ENCODE peak calls at places on chromosomes 6 and 20, in five cellular contexts. Y, R, V, N and M are unnamed samples.

GRCh38 chr6:29791786-29792122 is 35.9 kb upstream of the HLA-G start:
- DNase-seq in Y (no peak), R (no peak), V (no peak), N (no peak), M (no peak)

GRCh38 chr6:5260111-5260620 is 584 bp downstream of the LYRM4 start:
- DNase-seq in Y (peak; percentile 32), R (peak; percentile 44), V (peak; percentile 89), N (no peak), M (peak; percentile 77)

GRCh38 chr20:53788253-53789022 is 194.8 kb upstream of the ZNF217 start:
- DNase-seq in Y (no peak), R (no peak), V (no peak), N (no peak), M (no peak)

GRCh38 chr6:169583867-169584541 is 117.8 kb downstream of the WDR27 start:
- DNase-seq in Y (no peak), R (no peak), V (no peak), N (no peak), M (no peak)

GRCh38 chr6:16764188-16764950 is 3.1 kb upstream of the ATXN1 start:
- DNase-seq in Y (no peak), R (no peak), V (peak; percentile 44), N (no peak), M (no peak)

GRCh38 chr6:89660981-89661380 is 22.4 kb upstream of the LYRM2 start:
- DNase-seq in Y (no peak), R (no peak), V (no peak), N (no peak), M (no peak)

GRCh38 chr20:50992733-50993457 is 30.0 kb downstream of the KCNG1 start:
- DNase-seq in Y (no peak), R (no peak), V (peak; percentile 95), N (no peak), M (no peak)

GRCh38 chr6:75213112-75213511 is 7.3 kb upstream of the COL12A1 start:
- DNase-seq in Y (no peak), R (no peak), V (peak; percentile 38), N (no peak), M (no peak)

GRCh38 chr20:59935457-59936185 is 2.2 kb upstream of the SYCP2 start:
- DNase-seq in Y (no peak), R (no peak), V (no peak), N (no peak), M (no peak)

GRCh38 chr20:40463171-40463570 is 225.9 kb downstream of the MAFB start:
- DNase-seq in Y (no peak), R (no peak), V (no peak), N (no peak), M (peak; percentile 67)

GRCh38 chr6:134678436-134678889 is 271.4 kb downstream of the ALDH8A1 start:
- DNase-seq in Y (no peak), R (peak; percentile 45), V (no peak), N (peak; percentile 79), M (peak; percentile 58)

GRCh38 chr6:143099647-143100046 is 39.0 kb downstream of the AIG1 start:
- DNase-seq in Y (no peak), R (no peak), V (no peak), N (no peak), M (no peak)

GRCh38 chr6:167907837-167908681 is 81.3 kb downstream of the AFDN start:
- DNase-seq in Y (no peak), R (no peak), V (peak; percentile 22), N (no peak), M (no peak)

GRCh38 chr6:164008902-164009301 is 594.4 kb downstream of the QKI start:
- DNase-seq in Y (no peak), R (no peak), V (no peak), N (no peak), M (no peak)

GRCh38 chr6:154822947-154823558 is 89.8 kb downstream of the SCAF8 start:
- DNase-seq in Y (no peak), R (no peak), V (no peak), N (no peak), M (no peak)

GRCh38 chr6:83057705-83058321 is 7.8 kb downstream of the UBE3D start:
- DNase-seq in Y (no peak), R (no peak), V (peak; percentile 72), N (no peak), M (no peak)

GRCh38 chr6:49264909-49265308 is 198.1 kb downstream of the MMUT start:
- DNase-seq in Y (no peak), R (no peak), V (no peak), N (no peak), M (no peak)

GRCh38 chr6:99016355-99016754 is 68.6 kb upstream of the FBXL4 start:
- DNase-seq in Y (no peak), R (no peak), V (no peak), N (no peak), M (no peak)

GRCh38 chr6:170074435-170074834 is 216.4 kb downstream of the DLL1 start:
- DNase-seq in Y (no peak), R (no peak), V (no peak), N (no peak), M (no peak)

GRCh38 chr6:23349521-23350147 is 776.4 kb upstream of the NRSN1 start:
- DNase-seq in Y (peak; percentile 68), R (no peak), V (no peak), N (no peak), M (no peak)

GRCh38 chr20:14337400-14338171 is at the start of gene FLRT3:
- DNase-seq in Y (peak; percentile 78), R (peak; percentile 26), V (peak; percentile 93), N (peak; percentile 68), M (peak; percentile 80)

GRCh38 chr6:55997223-55997874 is 122.0 kb upstream of the BMP5 start:
- DNase-seq in Y (no peak), R (no peak), V (no peak), N (no peak), M (peak; percentile 55)

GRCh38 chr6:82363368-82364086 is at the start of gene TPBG:
- DNase-seq in Y (peak; percentile 62), R (peak; percentile 42), V (peak; percentile 96), N (peak; percentile 69), M (peak; percentile 42)

GRCh38 chr6:166025149-166025898 is 142.3 kb downstream of the TBXT start:
- DNase-seq in Y (no peak), R (peak; percentile 39), V (no peak), N (no peak), M (no peak)

GRCh38 chr6:97645757-97646156 is 362.7 kb upstream of the MMS22L start:
- DNase-seq in Y (no peak), R (no peak), V (no peak), N (no peak), M (no peak)

GRCh38 chr6:139154885-139155547 is 20.1 kb downstream of the HECA start:
- DNase-seq in Y (no peak), R (no peak), V (no peak), N (no peak), M (no peak)

GRCh38 chr6:139152088-139152891 is 17.4 kb downstream of the HECA start:
- DNase-seq in Y (no peak), R (no peak), V (no peak), N (no peak), M (no peak)

GRCh38 chr6:139152892-139153271 is 18.0 kb downstream of the HECA start:
- DNase-seq in Y (no peak), R (no peak), V (no peak), N (no peak), M (no peak)

GRCh38 chr6:139156102-139156501 is 21.2 kb downstream of the HECA start:
- DNase-seq in Y (no peak), R (no peak), V (no peak), N (no peak), M (no peak)

DNA sequence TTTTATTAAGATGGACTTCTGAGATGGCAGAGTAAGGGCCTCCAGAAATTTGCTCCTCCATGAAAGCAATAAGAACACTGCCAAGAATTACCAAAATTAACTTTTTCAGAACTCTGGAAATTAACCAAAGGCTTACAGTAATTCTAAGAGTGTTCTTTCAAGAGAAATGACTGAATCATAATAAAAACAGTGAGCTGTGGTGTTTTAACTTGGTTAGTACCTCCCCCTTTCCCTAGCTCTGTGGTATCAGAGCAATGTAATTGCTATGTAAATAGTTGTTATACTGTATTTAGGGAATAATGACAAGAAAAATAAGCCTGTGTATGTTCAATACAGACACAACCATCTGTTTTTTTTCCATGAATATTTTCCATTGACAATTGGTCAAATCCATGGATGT is 19.0 kb downstream of the HECA start:
- DNase-seq in Y (no peak), R (no peak), V (no peak), N (no peak), M (no peak)
- H3K4me1 ChIP-seq in Y (no peaks in the 10 kb centered on the region), R (peaks cover 33% of the 10 kb centered on the region), V (peaks cover 15% of the 10 kb centered on the region), N (peaks cover 13% of the 10 kb centered on the region), M (no peaks in the 10 kb centered on the region)

DNA sequence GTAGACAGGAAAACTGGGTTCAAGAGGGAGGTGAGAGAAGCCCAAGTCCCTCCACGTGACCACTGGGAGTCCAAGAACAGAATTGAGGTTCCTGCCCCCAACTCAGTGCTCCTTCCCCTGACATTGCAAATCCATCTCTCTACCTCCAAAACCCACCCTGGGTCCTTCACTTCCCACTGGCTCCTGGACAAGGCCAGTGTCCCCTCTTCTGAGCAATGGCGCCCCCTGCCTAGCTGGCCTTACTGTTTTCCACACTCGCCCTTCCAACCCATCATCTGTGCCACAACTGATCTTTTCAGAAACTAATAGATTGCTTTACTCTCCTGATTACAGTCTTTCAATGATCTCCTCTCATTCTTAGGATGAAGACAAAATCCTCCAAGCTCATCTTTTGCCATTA is 200.3 kb downstream of the ANKRD60 start:
- DNase-seq in Y (no peak), R (no peak), V (peak; percentile 68), N (no peak), M (no peak)
- TF ChIP-seq CTCF in Y (no peak), R (no peak), V (peak; percentile 77), N (no peak), M (no peak)

GRCh38 chr20:33820362-33820761 is 9.2 kb downstream of the CHMP4B start:
- DNase-seq in Y (no peak), R (no peak), V (no peak), N (no peak), M (no peak)
- H3K4me1 ChIP-seq in Y (no peaks in the 10 kb centered on the region), R (peaks cover 68% of the 10 kb centered on the region), V (peaks cover 3% of the 10 kb centered on the region), N (no peaks in the 10 kb centered on the region), M (peaks cover 3% of the 10 kb centered on the region)

GRCh38 chr6:149196091-149196490 is 121.4 kb upstream of the TAB2 start:
- DNase-seq in Y (no peak), R (no peak), V (no peak), N (no peak), M (no peak)

GRCh38 chr6:149186873-149187272 is 130.6 kb upstream of the TAB2 start:
- DNase-seq in Y (no peak), R (no peak), V (no peak), N (no peak), M (no peak)

GRCh38 chr6:149185799-149186357 is 131.6 kb upstream of the TAB2 start:
- DNase-seq in Y (no peak), R (no peak), V (no peak), N (no peak), M (no peak)

GRCh38 chr6:149194815-149195558 is 122.5 kb upstream of the TAB2 start:
- DNase-seq in Y (no peak), R (no peak), V (no peak), N (no peak), M (no peak)

DNA sequence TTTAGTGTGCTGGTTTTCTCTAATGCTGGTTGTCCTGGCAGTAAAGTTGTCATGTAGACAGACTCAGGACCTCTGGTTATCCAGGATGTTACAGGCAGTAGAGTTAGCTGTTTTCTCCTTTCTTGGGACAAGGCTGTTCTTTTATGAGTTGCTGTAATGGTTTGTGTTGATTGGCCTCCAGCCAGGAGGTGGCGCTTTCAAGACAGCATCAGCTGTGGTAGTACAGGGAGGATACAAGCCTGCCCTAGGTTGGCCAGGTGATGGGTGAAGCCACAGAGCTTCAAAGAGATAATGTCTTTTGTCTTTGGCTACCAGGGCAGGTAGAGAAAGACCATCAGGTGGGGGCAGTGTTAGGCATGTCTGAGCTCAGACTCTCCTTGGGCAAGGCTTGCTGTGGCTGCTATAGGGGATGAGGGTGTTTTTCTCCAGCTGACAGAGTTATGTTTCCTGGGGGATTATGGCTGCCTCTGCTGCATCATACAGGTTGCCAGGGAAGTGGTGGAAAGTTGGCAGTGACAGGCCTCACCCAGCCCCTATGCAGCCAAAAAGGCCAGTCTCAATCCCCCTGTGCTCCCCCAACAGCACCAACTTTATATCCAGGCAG is 127.2 kb upstream of the TAB2 start:
- DNase-seq in Y (peak; percentile 2), R (no peak), V (peak; percentile 85), N (peak; percentile 64), M (peak; percentile 43)
- TF ChIP-seq CTCF in Y (peak; percentile 32), R (no peak), V (peak; percentile 86), N (peak; percentile 8), M (peak; percentile 12)